ENCODE peak calls at places on chromosomes 1 and 21, in seven cellular contexts. W, H, M, A, X, S and Y are unnamed samples.

GRCh38 chr1:31033573-31033972 is 31.9 kb downstream of the PUM1 start:
- DNase-seq in W (no peak), H (no peak), M (no peak), A (no peak), X (no peak), S (no peak), Y (no peak)

GRCh38 chr1:110425196-110425595 is 17.7 kb upstream of the LAMTOR5 start:
- DNase-seq in W (no peak), H (no peak), M (no peak), A (no peak), X (no peak), S (peak; percentile 55), Y (no peak)

GRCh38 chr1:220113136-220113695 is 19.3 kb downstream of the IARS2 start:
- DNase-seq in W (peak; percentile 49), H (no peak), M (no peak), A (no peak), X (no peak), S (no peak), Y (no peak)

GRCh38 chr1:192474080-192474683 is 101.4 kb upstream of the RGS1 start:
- DNase-seq in W (no peak), H (no peak), M (no peak), A (no peak), X (peak; percentile 20), S (no peak), Y (no peak)

GRCh38 chr1:12126781-12127180 is 40.0 kb upstream of the TNFRSF1B start:
- DNase-seq in W (no peak), H (no peak), M (no peak), A (no peak), X (no peak), S (no peak), Y (no peak)

GRCh38 chr1:87600848-87601247 is 272.2 kb downstream of the LMO4 start:
- DNase-seq in W (peak; percentile 35), H (no peak), M (no peak), A (no peak), X (no peak), S (no peak), Y (no peak)

GRCh38 chr1:21620011-21620410 is 49.1 kb downstream of the RAP1GAP start:
- DNase-seq in W (no peak), H (no peak), M (peak; percentile 53), A (no peak), X (no peak), S (no peak), Y (no peak)

GRCh38 chr1:181033128-181033798 is 520 bp upstream of the MR1 start:
- DNase-seq in W (peak; percentile 29), H (peak; percentile 34), M (no peak), A (no peak), X (peak; percentile 57), S (peak; percentile 81), Y (no peak)

GRCh38 chr1:117365350-117366280 is 1.6 kb upstream of the MAN1A2 start:
- DNase-seq in W (no peak), H (no peak), M (peak; percentile 34), A (no peak), X (no peak), S (no peak), Y (no peak)

GRCh38 chr1:3011127-3011526 is 10.1 kb upstream of the ACTRT2 start:
- DNase-seq in W (no peak), H (no peak), M (no peak), A (no peak), X (no peak), S (peak; percentile 37), Y (no peak)

GRCh38 chr1:23403735-23404486 is 20.6 kb downstream of the TCEA3 start:
- DNase-seq in W (peak; percentile 94), H (peak; percentile 93), M (peak; percentile 90), A (peak; percentile 88), X (peak; percentile 92), S (peak; percentile 95), Y (peak; percentile 94)

GRCh38 chr21:45153358-45154318 is 79.3 kb downstream of the ADARB1 start:
- DNase-seq in W (no peak), H (no peak), M (no peak), A (no peak), X (no peak), S (peak; percentile 58), Y (no peak)

GRCh38 chr1:154736840-154737239 is 128.9 kb upstream of the ADAR start:
- DNase-seq in W (peak; percentile 37), H (no peak), M (no peak), A (no peak), X (no peak), S (no peak), Y (no peak)

GRCh38 chr1:47537268-47537667 is 99.4 kb downstream of the FOXD2 start:
- DNase-seq in W (no peak), H (no peak), M (no peak), A (no peak), X (no peak), S (no peak), Y (no peak)

GRCh38 chr1:1117469-1117831 is 1.6 kb upstream of the C1orf159 start:
- DNase-seq in W (no peak), H (peak; percentile 22), M (peak; percentile 41), A (peak; percentile 80), X (no peak), S (peak; percentile 69), Y (no peak)

GRCh38 chr1:78114034-78114956 is 68.5 kb downstream of the GIPC2 start:
- DNase-seq in W (peak; percentile 70), H (peak; percentile 54), M (peak; percentile 54), A (no peak), X (peak; percentile 70), S (no peak), Y (peak; percentile 65)

GRCh38 chr1:7827134-7827955 is 25.5 kb downstream of the UTS2 start:
- DNase-seq in W (no peak), H (no peak), M (peak; percentile 31), A (peak; percentile 70), X (no peak), S (no peak), Y (no peak)
- H3K4me3 ChIP-seq in W (no peak overlapping the region), H (no peak overlapping the region), M (peak overlapping the region; percentile 22), A (peak overlapping the region; percentile 16), X (peak overlapping the region; percentile 32), S (no peak overlapping the region), Y (peak overlapping the region; percentile 42)

DNA sequence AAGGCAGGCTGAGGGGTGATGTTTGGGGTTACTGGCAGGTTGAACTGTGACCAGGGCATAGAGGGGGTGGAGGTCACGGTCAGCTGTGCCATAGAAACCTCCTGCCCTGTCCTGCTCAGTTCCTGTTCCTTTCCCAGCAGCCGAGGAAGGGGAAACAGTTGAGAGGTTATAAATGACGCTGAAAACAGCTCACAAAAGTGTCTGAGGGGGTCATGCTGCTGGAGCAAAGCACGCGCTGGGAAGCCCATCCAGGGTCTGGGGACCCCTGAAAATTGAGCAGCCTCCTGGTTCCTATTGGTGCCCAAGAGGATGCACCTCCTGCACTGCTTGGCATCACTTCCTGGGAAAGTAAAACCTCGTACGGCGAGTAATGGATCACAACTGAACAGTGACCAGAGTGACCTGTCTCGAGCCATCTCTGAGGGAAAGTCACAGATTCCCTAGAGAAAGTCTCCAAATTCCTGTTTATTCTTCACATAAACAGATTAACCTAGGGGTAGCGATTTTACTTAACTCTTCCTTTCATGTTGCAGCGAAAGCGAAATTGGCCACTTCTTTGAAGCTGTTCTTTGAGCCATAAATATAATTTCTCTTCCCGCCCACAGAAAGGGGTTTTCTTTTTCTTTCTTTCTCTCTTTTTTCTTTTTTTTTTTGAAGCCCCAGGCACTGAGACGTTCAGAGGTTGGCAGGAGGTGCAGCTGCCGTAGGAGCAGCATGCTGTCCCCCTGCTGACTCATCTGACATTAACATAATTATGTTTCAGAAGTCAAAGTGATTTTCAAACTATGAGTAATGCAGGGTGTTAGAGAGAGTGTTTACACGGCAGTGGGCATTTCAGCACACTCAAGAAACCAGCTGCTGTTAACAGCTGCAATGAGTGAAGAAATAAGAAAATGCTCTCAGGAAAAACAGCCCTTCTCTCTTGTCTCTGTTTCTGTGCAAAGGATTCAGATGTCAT is 41.8 kb upstream of the ATF3 start:
- DNase-seq in W (peak; percentile 66), H (peak; percentile 45), M (peak; percentile 22), A (no peak), X (peak; percentile 30), S (peak; percentile 66), Y (peak; percentile 34)
- TF ChIP-seq EP300 in W (no peak), H (no peak), M (no peak), A (no peak), X (peak; percentile 67), S (no peak), Y (no peak)

DNA sequence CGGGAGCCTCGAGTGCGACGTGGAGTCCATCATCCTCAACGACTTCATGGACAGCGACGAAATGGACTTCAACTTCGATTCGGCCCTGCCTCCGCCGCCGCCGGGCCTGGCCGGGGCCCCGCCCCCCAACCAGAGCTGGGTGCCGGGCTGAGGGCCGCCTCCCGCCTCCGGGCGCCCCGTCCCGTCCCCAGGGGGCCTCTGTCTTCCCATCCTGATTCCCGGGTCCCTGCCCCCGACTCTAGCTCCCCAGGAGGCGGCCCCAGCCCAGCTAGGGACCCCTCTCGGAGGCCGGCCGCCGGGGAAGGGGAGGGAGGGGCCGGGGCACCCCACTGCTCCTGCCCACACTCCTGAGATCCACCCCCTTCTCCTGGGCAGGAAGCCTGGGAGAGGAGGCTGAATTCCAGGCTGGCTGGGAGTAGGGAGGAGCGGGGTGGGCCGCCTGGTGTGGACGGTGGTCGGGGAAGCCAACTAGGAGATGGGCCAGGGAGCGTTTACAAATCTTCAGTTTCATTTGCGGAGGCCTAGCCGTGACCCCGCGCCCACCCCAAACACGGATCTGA is 21.4 kb downstream of the FOXO6 start:
- DNase-seq in W (peak; percentile 61), H (no peak), M (peak; percentile 80), A (peak; percentile 91), X (peak; percentile 51), S (peak; percentile 88), Y (peak; percentile 59)
- H3K4me3 ChIP-seq in W (peak overlapping the region; percentile 63), H (peak overlapping the region; percentile 39), M (peak overlapping the region; percentile 51), A (peak overlapping the region; percentile 54), X (peak overlapping the region; percentile 73), S (peak overlapping the region; percentile 43), Y (peak overlapping the region; percentile 57)

GRCh38 chr1:227071898-227072587 is 131.9 kb downstream of the COQ8A start:
- DNase-seq in W (no peak), H (no peak), M (no peak), A (no peak), X (no peak), S (no peak), Y (no peak)

GRCh38 chr1:227068883-227069282 is 128.8 kb downstream of the COQ8A start:
- DNase-seq in W (no peak), H (no peak), M (no peak), A (no peak), X (no peak), S (no peak), Y (no peak)

GRCh38 chr1:227072991-227073390 is 132.9 kb downstream of the COQ8A start:
- DNase-seq in W (peak; percentile 7), H (no peak), M (no peak), A (no peak), X (no peak), S (no peak), Y (no peak)

GRCh38 chr1:227069490-227069889 is 129.4 kb downstream of the COQ8A start:
- DNase-seq in W (no peak), H (no peak), M (no peak), A (no peak), X (no peak), S (no peak), Y (no peak)

DNA sequence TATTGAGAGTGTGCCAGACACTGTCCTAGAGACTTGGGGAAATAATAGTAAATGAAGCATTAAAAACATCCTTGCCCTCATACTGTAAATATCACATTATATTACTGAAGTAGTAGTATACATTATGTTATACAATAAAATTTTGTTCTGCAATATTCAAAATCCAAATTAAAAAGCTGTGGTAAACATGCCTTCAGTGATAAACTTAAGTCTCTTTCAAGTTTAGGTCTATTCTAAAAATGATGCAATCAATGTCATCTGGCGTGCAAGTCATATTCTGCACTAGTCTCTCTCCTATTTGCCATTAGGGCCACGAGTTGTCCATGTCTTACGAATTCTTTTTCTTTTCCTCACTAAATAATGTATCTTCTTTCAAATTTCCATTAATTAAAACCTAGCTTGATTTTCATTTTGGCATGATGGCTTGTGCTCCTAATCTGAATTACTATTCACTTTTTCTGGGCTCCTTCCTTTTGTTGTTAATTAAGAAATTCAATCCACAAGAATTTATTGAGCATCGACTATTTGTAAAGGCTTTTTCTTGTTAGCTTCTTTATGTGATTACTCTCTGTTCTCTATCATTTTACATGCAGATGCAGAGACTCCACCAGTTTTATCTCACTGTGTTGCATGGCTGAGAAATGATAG is 130.7 kb downstream of the COQ8A start:
- DNase-seq in W (no peak), H (no peak), M (no peak), A (no peak), X (no peak), S (no peak), Y (no peak)
- TF ChIP-seq EP300 in W (no peak), H (no peak), M (no peak), A (no peak), X (no peak), S (no peak), Y (no peak)